ENCODE peak calls at places on chromosomes 1 and 21, in four cellular contexts. M is IMR-90, I is H1, W is mesendoderm. J is an unnamed sample.

GRCh38 chr1:79353224-79353623 is 346.7 kb upstream of the ADGRL4 start:
- DNase-seq in I (peak), M (peak), W (peak), J (no peak)

GRCh38 chr1:115545791-115546733 is 95.7 kb upstream of the VANGL1 start:
- DNase-seq in M (peak), I (peak), W (peak), J (peak)

GRCh38 chr1:31591425-31592093 is 15.2 kb downstream of the TINAGL1 start:
- DNase-seq in M (no peak), W (no peak), I (peak), J (no peak)

GRCh38 chr1:8873506-8874229 is 4.8 kb downstream of the ENO1 start:
- DNase-seq in W (peak), I (peak), M (peak), J (peak)

GRCh38 chr1:116569776-116570357 is 959 bp downstream of the CD58 start:
- DNase-seq in M (no peak), I (no peak), W (no peak), J (no peak)

GRCh38 chr1:63931468-63931867 is 157.7 kb downstream of the ROR1 start:
- DNase-seq in M (peak), I (no peak), W (no peak), J (no peak)

GRCh38 chr1:229133734-229134265 is 137.1 kb upstream of the RAB4A start:
- DNase-seq in I (no peak), W (no peak), M (no peak), J (no peak)

GRCh38 chr1:203369666-203370065 is 18.7 kb upstream of the FMOD start:
- DNase-seq in M (no peak), W (no peak), I (no peak), J (no peak)

GRCh38 chr1:29832471-29832870 is 596.1 kb downstream of the PTPRU start:
- DNase-seq in W (no peak), M (no peak), I (peak), J (no peak)

GRCh38 chr1:152565115-152565514 is 1.5 kb downstream of the LCE3E start:
- DNase-seq in I (no peak), M (no peak), W (no peak), J (no peak)

GRCh38 chr1:27872802-27873665 is 690 bp downstream of the THEMIS2 start:
- DNase-seq in I (peak), W (peak), M (peak), J (peak)

GRCh38 chr1:115062542-115063004 is 26.7 kb downstream of the TSPAN2 start:
- DNase-seq in I (no peak), M (no peak), W (peak), J (no peak)

GRCh38 chr1:235930543-235930942 is 63.8 kb upstream of the LYST start:
- DNase-seq in M (no peak), W (peak), I (no peak), J (no peak)

GRCh38 chr1:40305451-40305850 is 11.6 kb downstream of the COL9A2 start:
- DNase-seq in M (no peak), I (no peak), W (no peak), J (peak)

GRCh38 chr1:167173516-167174184 is 47.0 kb upstream of the POU2F1 start:
- DNase-seq in W (peak), M (no peak), I (no peak), J (no peak)

GRCh38 chr1:111202707-111203623 is 2.5 kb upstream of the DENND2D start:
- DNase-seq in I (no peak), W (peak), M (no peak), J (no peak)

GRCh38 chr1:204206121-204206520 is 7.7 kb downstream of the GOLT1A start:
- DNase-seq in I (no peak), M (peak), W (no peak), J (no peak)

GRCh38 chr1:231147896-231148295 is 14.0 kb upstream of the TRIM67 start:
- DNase-seq in W (peak), I (no peak), M (no peak), J (no peak)

GRCh38 chr1:18922848-18923475 is 20.6 kb upstream of the ALDH4A1 start:
- DNase-seq in M (no peak), I (no peak), W (no peak), J (no peak)

GRCh38 chr1:31753623-31754349 is 10.4 kb downstream of the ADGRB2 start:
- DNase-seq in M (peak), I (no peak), W (no peak), J (no peak)

GRCh38 chr1:201582261-201582951 is 43.5 kb downstream of the NAV1 start:
- DNase-seq in W (peak), I (no peak), M (peak), J (no peak)

GRCh38 chr1:110087812-110088738 is 17.6 kb upstream of the ALX3 start:
- DNase-seq in W (peak), I (peak), M (peak), J (peak)

GRCh38 chr1:225961659-225962439 is 20.8 kb upstream of the LEFTY2 start:
- DNase-seq in M (no peak), W (no peak), I (no peak), J (no peak)

GRCh38 chr1:225962440-225962975 is 21.5 kb upstream of the LEFTY2 start:
- DNase-seq in M (no peak), W (peak), I (peak), J (peak)

GRCh38 chr1:225963735-225964530 is 22.9 kb upstream of the LEFTY2 start:
- DNase-seq in W (no peak), I (no peak), M (no peak), J (no peak)

GRCh38 chr1:225965231-225965630 is 24.2 kb upstream of the LEFTY2 start:
- DNase-seq in W (no peak), M (no peak), I (no peak), J (no peak)
- H3K56ac ChIP-seq in W (no peak), M (no peak), I (no peak), J (no peak)

GRCh38 chr1:187844313-187844712 is 1015.6 kb downstream of the PLA2G4A start:
- DNase-seq in I (no peak), W (no peak), M (peak), J (no peak)

GRCh38 chr1:187839873-187840272 is 1011.1 kb downstream of the PLA2G4A start:
- DNase-seq in M (no peak), I (no peak), W (no peak), J (no peak)

GRCh38 chr1:187838335-187839293 is 1009.9 kb downstream of the PLA2G4A start:
- DNase-seq in I (no peak), M (no peak), W (peak), J (no peak)

GRCh38 chr1:187840557-187840956 is 1011.8 kb downstream of the PLA2G4A start:
- DNase-seq in W (peak), M (peak), I (no peak), J (no peak)

GRCh38 chr1:187842406-187843165 is 1013.8 kb downstream of the PLA2G4A start:
- DNase-seq in W (peak), M (peak), I (no peak), J (no peak)
- H3K27ac ChIP-seq in W (no peak), M (no peak), I (no peak), J (no peak)

GRCh38 chr21:44496196-44496899 is 41.0 kb downstream of the LRRC3 start:
- DNase-seq in I (no peak), W (no peak), M (no peak), J (no peak)
- H3K56ac ChIP-seq in I (no peak), W (no peak), M (no peak), J (no peak)

GRCh38 chr1:15525043-15525958 is 1.3 kb upstream of the CASP9 start:
- DNase-seq in I (no peak), W (peak), M (no peak), J (no peak)

GRCh38 chr1:15523922-15524282 is at the start of gene CASP9:
- DNase-seq in M (peak), I (no peak), W (no peak), J (no peak)

GRCh38 chr1:15526490-15527339 is at the start of gene DNAJC16:
- DNase-seq in M (peak), I (peak), W (peak), J (peak)

GRCh38 chr1:15524283-15525042 is 448 bp upstream of the CASP9 start:
- DNase-seq in M (peak), I (peak), W (peak), J (peak)

DNA sequence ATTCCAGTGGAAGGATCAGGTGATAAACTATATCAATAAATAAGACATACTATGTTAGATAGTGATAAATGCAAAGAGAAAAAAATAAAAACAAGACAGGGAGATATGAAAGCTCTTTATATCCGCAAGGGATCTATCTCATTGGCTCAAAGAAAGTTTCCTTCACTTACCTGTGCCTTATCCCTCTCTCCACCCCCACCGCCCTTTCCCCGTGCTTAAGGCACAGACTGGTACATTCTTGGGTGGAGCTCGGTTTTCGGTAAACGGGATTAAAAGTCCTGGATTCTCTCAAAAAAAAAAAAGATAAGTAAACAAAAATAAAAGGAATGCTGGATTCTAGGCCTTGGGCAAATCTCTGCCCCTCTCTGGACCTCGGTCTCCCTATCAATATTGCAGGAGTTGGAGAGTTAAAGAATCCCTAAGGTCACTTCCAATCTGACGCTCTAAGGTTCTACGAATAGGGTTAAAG is 593 bp upstream of the DNAJC16 start:
- DNase-seq in M (no peak), I (no peak), W (no peak), J (no peak)
- H3K27ac ChIP-seq in M (peak), I (no peak), W (no peak), J (no peak)

GRCh38 chr21:15820857-15821256 is 91.1 kb downstream of the USP25 start:
- DNase-seq in I (no peak), W (no peak), M (peak), J (no peak)
- H3K56ac ChIP-seq in I (no peak), W (no peak), M (no peak), J (no peak)

GRCh38 chr1:208174200-208174599 is 70.0 kb downstream of the PLXNA2 start:
- DNase-seq in W (no peak), I (no peak), M (no peak), J (no peak)
- H3K27ac ChIP-seq in W (no peak), I (no peak), M (no peak), J (no peak)

GRCh38 chr1:24417681-24418080 is 2.1 kb downstream of the NIPAL3 start:
- DNase-seq in W (no peak), M (peak), I (no peak), J (no peak)
- H3K56ac ChIP-seq in W (no peak), M (peak), I (no peak), J (no peak)

GRCh38 chr1:11984121-11984520 is 3.9 kb downstream of the MFN2 start:
- DNase-seq in M (no peak), W (no peak), I (no peak), J (no peak)
- H3K27ac ChIP-seq in M (no peak), W (no peak), I (no peak), J (no peak)

GRCh38 chr1:217419152-217419551 is 211.7 kb downstream of the GPATCH2 start:
- DNase-seq in W (no peak), M (no peak), I (no peak), J (no peak)

GRCh38 chr1:217417363-217417762 is 213.5 kb downstream of the GPATCH2 start:
- DNase-seq in I (no peak), W (no peak), M (no peak), J (no peak)

DNA sequence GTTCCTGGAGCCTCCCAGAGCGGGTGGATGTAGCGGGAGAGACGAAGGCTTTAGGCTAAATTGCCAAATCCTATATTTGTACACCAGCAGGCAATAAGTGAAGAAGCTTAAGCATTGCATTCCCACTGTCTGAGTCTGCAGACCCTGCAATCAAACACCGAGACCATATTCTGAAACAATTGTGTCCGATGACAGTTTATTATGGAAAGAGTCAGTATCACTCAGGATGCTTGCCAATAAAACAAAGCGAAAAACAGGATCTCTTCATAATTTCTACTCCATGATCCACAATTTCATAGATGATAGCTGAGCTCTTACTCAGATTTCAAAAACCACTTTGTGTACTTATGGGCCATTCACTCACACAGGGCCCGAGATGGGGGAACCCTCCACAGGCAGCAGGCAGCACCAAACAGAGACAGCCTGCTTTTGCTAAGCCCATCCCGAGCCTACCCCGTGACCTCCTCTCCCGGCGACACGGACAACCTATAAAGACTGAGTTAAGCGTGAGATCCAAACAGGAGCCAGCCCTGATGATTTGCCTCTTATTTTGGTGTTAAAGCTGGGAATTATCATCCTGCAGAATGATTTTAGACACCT is 212.5 kb downstream of the GPATCH2 start:
- DNase-seq in W (no peak), M (peak), I (no peak), J (no peak)
- H3K56ac ChIP-seq in W (no peak), M (peak), I (no peak), J (no peak)

J was measured in H9.